ENCODE peak calls at places on chromosomes 11 and 22, in eight cellular contexts. C, M, J, U, K, D, I and S are unnamed samples.

GRCh38 chr11:120186799-120187591 is 23.8 kb upstream of the OAF start:
- DNase-seq in C (peak), M (peak), J (no peak), U (no peak), K (peak), D (no peak), I (no peak), S (no peak)

GRCh38 chr11:111665779-111666178 is 63.5 kb downstream of the SIK2 start:
- DNase-seq in C (no peak), M (no peak), J (no peak), U (no peak), K (no peak), D (peak), I (no peak), S (no peak)

GRCh38 chr11:41018224-41018623 is 441.2 kb downstream of the LRRC4C start:
- DNase-seq in C (no peak), M (no peak), J (no peak), U (no peak), K (no peak), D (no peak), I (no peak), S (no peak)

GRCh38 chr11:33207408-33207985 is 46.2 kb upstream of the CSTF3 start:
- DNase-seq in C (no peak), M (peak), J (no peak), U (no peak), K (no peak), D (peak), I (no peak), S (no peak)

GRCh38 chr11:47986742-47987141 is 6.4 kb downstream of the PTPRJ start:
- DNase-seq in C (no peak), M (no peak), J (no peak), U (no peak), K (no peak), D (no peak), I (peak), S (no peak)

GRCh38 chr11:59201376-59201775 is 11.4 kb downstream of the MPEG1 start:
- DNase-seq in C (no peak), M (no peak), J (no peak), U (no peak), K (no peak), D (peak), I (no peak), S (no peak)

GRCh38 chr22:22721681-22722309 is 77.4 kb downstream of the GGTLC2 start:
- DNase-seq in C (no peak), M (no peak), J (no peak), U (no peak), K (no peak), D (peak), I (no peak), S (peak)

GRCh38 chr22:47201186-47201995 is 438.9 kb downstream of the TBC1D22A start:
- DNase-seq in C (no peak), M (peak), J (no peak), U (peak), K (peak), D (no peak), I (no peak), S (peak)

GRCh38 chr11:118012083-118012669 is 26.0 kb downstream of the IL10RA start:
- DNase-seq in C (peak), M (no peak), J (no peak), U (peak), K (peak), D (peak), I (no peak), S (peak)

GRCh38 chr22:42621505-42622002 is 6.9 kb upstream of the POLDIP3 start:
- DNase-seq in C (peak), M (peak), J (no peak), U (peak), K (peak), D (peak), I (peak), S (no peak)

GRCh38 chr11:11436715-11437313 is 83.8 kb upstream of the CSNK2A3 start:
- DNase-seq in C (no peak), M (no peak), J (no peak), U (no peak), K (no peak), D (no peak), I (no peak), S (no peak)

GRCh38 chr22:25407226-25407858 is 157.1 kb upstream of the GRK3 start:
- DNase-seq in C (no peak), M (no peak), J (no peak), U (no peak), K (no peak), D (no peak), I (no peak), S (no peak)

GRCh38 chr11:18836415-18836814 is 44.8 kb upstream of the PTPN5 start:
- DNase-seq in C (no peak), M (no peak), J (no peak), U (no peak), K (no peak), D (no peak), I (no peak), S (no peak)

GRCh38 chr22:37032535-37033460 is 13.3 kb downstream of the MPST start:
- DNase-seq in C (peak), M (peak), J (peak), U (peak), K (no peak), D (no peak), I (no peak), S (no peak)

GRCh38 chr22:29325785-29326315 is 10.4 kb upstream of the RASL10A start:
- DNase-seq in C (no peak), M (no peak), J (no peak), U (no peak), K (no peak), D (no peak), I (no peak), S (no peak)

GRCh38 chr22:39623603-39624500 is 53.3 kb downstream of the CACNA1I start:
- DNase-seq in C (no peak), M (no peak), J (no peak), U (no peak), K (no peak), D (no peak), I (no peak), S (no peak)

GRCh38 chr11:93846411-93846810 is 4.0 kb downstream of the VSTM5 start:
- DNase-seq in C (no peak), M (no peak), J (no peak), U (no peak), K (no peak), D (no peak), I (no peak), S (no peak)

GRCh38 chr22:50674606-50675552 is 2.3 kb downstream of the SHANK3 start:
- DNase-seq in C (peak), M (peak), J (peak), U (peak), K (no peak), D (peak), I (peak), S (no peak)

GRCh38 chr11:72012897-72013721 is 14.4 kb downstream of the IL18BP start:
- DNase-seq in C (no peak), M (peak), J (peak), U (no peak), K (no peak), D (no peak), I (no peak), S (no peak)

GRCh38 chr11:124470516-124471231 is 25.2 kb upstream of the OR8B8 start:
- DNase-seq in C (no peak), M (no peak), J (no peak), U (no peak), K (no peak), D (no peak), I (no peak), S (no peak)

GRCh38 chr11:3195251-3196160 is 23.1 kb downstream of the MRGPRG start:
- DNase-seq in C (peak), M (no peak), J (no peak), U (peak), K (peak), D (no peak), I (peak), S (no peak)

GRCh38 chr11:33706546-33706945 is 5.9 kb upstream of the C11orf91 start:
- DNase-seq in C (no peak), M (no peak), J (no peak), U (no peak), K (no peak), D (no peak), I (no peak), S (no peak)

GRCh38 chr22:45036154-45036553 is 26.3 kb upstream of the PHF21B start:
- DNase-seq in C (no peak), M (no peak), J (no peak), U (no peak), K (no peak), D (no peak), I (no peak), S (no peak)

GRCh38 chr11:2156416-2157182 is 4.4 kb downstream of the INS start:
- DNase-seq in C (peak), M (peak), J (peak), U (peak), K (peak), D (peak), I (no peak), S (no peak)

GRCh38 chr11:133900176-133901105 is 55.1 kb upstream of the SPATA19 start:
- DNase-seq in C (no peak), M (peak), J (no peak), U (peak), K (no peak), D (no peak), I (no peak), S (no peak)

GRCh38 chr11:92332986-92333385 is 108.4 kb downstream of the FAT3 start:
- DNase-seq in C (no peak), M (no peak), J (no peak), U (no peak), K (no peak), D (no peak), I (no peak), S (no peak)

GRCh38 chr11:78253797-78254196 is 65.1 kb downstream of the USP35 start:
- DNase-seq in C (no peak), M (no peak), J (no peak), U (no peak), K (no peak), D (no peak), I (no peak), S (peak)

GRCh38 chr11:28529540-28530410 is 421.6 kb downstream of the METTL15 start:
- DNase-seq in C (no peak), M (no peak), J (peak), U (no peak), K (no peak), D (peak), I (peak), S (no peak)

GRCh38 chr11:16818284-16818683 is 79.8 kb downstream of the C11orf58 start:
- DNase-seq in C (no peak), M (no peak), J (no peak), U (no peak), K (no peak), D (no peak), I (no peak), S (no peak)

GRCh38 chr11:69234740-69235710 is 58.9 kb upstream of the MYEOV start:
- DNase-seq in C (no peak), M (peak), J (no peak), U (no peak), K (no peak), D (peak), I (no peak), S (no peak)

GRCh38 chr11:132623496-132623895 is 908.8 kb downstream of the OPCML start:
- DNase-seq in C (no peak), M (no peak), J (no peak), U (no peak), K (no peak), D (no peak), I (no peak), S (peak)

GRCh38 chr22:34986461-34986977 is 79.4 kb upstream of the ISX start:
- DNase-seq in C (no peak), M (no peak), J (no peak), U (no peak), K (no peak), D (no peak), I (no peak), S (no peak)

GRCh38 chr22:19703869-19704268 is 10.4 kb upstream of the SEPTIN5 start:
- DNase-seq in C (no peak), M (no peak), J (no peak), U (no peak), K (peak), D (peak), I (no peak), S (no peak)

GRCh38 chr11:111229604-111230003 is 15.9 kb upstream of the POU2AF2 start:
- DNase-seq in C (no peak), M (no peak), J (no peak), U (no peak), K (no peak), D (no peak), I (no peak), S (no peak)

GRCh38 chr11:2270322-2271076 is at the start of gene ASCL2:
- DNase-seq in C (no peak), M (peak), J (no peak), U (no peak), K (peak), D (no peak), I (no peak), S (peak)

GRCh38 chr11:1521382-1522080 is 35.0 kb upstream of the MOB2 start:
- DNase-seq in C (peak), M (no peak), J (no peak), U (no peak), K (peak), D (no peak), I (no peak), S (no peak)

GRCh38 chr11:94519478-94520084 is 7.3 kb downstream of the C11orf97 start:
- DNase-seq in C (no peak), M (no peak), J (no peak), U (no peak), K (no peak), D (peak), I (peak), S (no peak)

GRCh38 chr11:76859708-76860233 is 947 bp upstream of the ACER3 start:
- DNase-seq in C (no peak), M (no peak), J (no peak), U (no peak), K (no peak), D (no peak), I (no peak), S (no peak)
- H3K27ac ChIP-seq in C (peak), M (peak), J (peak), U (no peak), K (peak), D (peak), I (peak), S (peak)

GRCh38 chr11:6095798-6096197 is 11.7 kb upstream of the OR56B4 start:
- DNase-seq in C (no peak), M (no peak), J (no peak), U (no peak), K (no peak), D (no peak), I (no peak), S (no peak)
- TF ChIP-seq POLR2AphosphoS5 in C (no peak), M (no peak), J (no peak), U (no peak), K (no peak), D (no peak), I (no peak), S (no peak)

DNA sequence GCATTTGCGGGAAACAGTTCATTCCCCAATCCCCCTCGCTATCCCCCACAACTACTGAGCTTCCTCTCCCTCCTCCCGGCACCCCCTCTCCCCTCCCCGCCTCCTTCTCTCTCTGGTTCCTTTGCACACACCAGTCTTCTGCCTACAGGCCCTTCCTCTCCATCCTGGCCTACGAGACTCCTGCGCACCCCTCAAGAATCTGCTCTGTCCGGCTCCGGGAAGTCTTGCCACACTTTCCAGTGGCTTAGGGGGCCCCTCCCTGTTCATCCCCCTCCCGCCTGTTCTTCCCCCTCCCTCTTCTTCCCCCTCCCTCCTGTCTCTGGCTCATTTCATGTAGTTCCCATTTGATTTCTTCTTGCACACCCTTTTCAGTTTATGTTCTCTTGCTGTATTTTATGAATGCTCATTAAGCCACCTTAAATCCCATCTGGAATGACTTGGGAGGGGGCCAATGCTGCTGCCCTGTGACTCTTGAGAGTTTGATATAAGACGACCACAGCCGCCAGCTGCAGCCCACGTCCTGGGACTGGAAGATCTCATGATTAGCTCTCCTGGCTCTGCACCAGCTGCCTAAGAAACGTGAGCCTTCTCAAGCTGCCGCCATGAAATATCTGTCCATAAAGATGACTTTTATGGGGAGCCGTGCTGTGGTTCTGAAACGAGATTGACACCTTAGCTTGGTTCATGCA is 50.9 kb downstream of the RPS6KA4 start:
- DNase-seq in C (peak), M (no peak), J (no peak), U (no peak), K (peak), D (no peak), I (no peak), S (no peak)
- TF ChIP-seq POLR2A in C (no peak), M (no peak), J (no peak), U (no peak), K (no peak), D (no peak), I (no peak), S (no peak)

GRCh38 chr11:95566151-95566670 is 223.4 kb downstream of the FAM76B start:
- DNase-seq in C (no peak), M (no peak), J (no peak), U (no peak), K (no peak), D (no peak), I (no peak), S (no peak)
- H3K27ac ChIP-seq in C (no peak), M (no peak), J (no peak), U (no peak), K (no peak), D (no peak), I (no peak), S (no peak)

GRCh38 chr11:45188127-45188526 is 41.7 kb downstream of the PRDM11 start:
- DNase-seq in C (no peak), M (no peak), J (no peak), U (no peak), K (no peak), D (no peak), I (no peak), S (no peak)

GRCh38 chr11:45193695-45194094 is 47.3 kb downstream of the PRDM11 start:
- DNase-seq in C (no peak), M (no peak), J (no peak), U (no peak), K (no peak), D (no peak), I (no peak), S (no peak)
- TF ChIP-seq POLR2AphosphoS5 in C (no peak), M (no peak), J (no peak), U (no peak), K (no peak), D (no peak), I (no peak), S (no peak)